ENCODE peak calls at places on chromosomes 5 and 9, in ten cellular contexts. A is ELR; N is activated CD8-positive, alpha-beta memory T cell treated with anti-CD3 and anti-CD28 coated beads for 24 hours; E is fibroblast of lung; J is CD4-positive, CD25-positive, alpha-beta regulatory T cell; L is HT-29; X is amniotic stem cell; C is A549; Z is CD8-positive, alpha-beta T cell; U is choroid plexus epithelial cell. K is an unnamed sample.

GRCh38 chr9:107530682-107531081 is 41.1 kb upstream of the KLF4 start:
- DNase-seq in Z (no peak), X (no peak), C (no peak), L (no peak), U (no peak), E (no peak), J (no peak), A (no peak), N (no peak), K (no peak)

GRCh38 chr9:18638448-18639249 is 164.7 kb downstream of the ADAMTSL1 start:
- DNase-seq in X (no peak), A (peak), C (no peak), Z (no peak), U (peak), L (no peak), J (no peak), E (peak), N (no peak), K (no peak)

GRCh38 chr5:108670591-108671335 is 76.9 kb upstream of the FER start:
- DNase-seq in L (no peak), E (no peak), A (no peak), Z (no peak), N (no peak), X (no peak), U (no peak), J (no peak), C (no peak), K (no peak)

GRCh38 chr9:87494970-87495471 is 2.6 kb upstream of the DAPK1 start:
- DNase-seq in N (no peak), Z (no peak), L (no peak), X (no peak), A (no peak), C (no peak), E (peak), J (no peak), U (no peak), K (no peak)

GRCh38 chr9:27412963-27413362 is 111.1 kb upstream of the IFNK start:
- DNase-seq in U (no peak), N (no peak), J (no peak), E (no peak), C (no peak), X (no peak), L (no peak), A (no peak), Z (no peak), K (no peak)

GRCh38 chr5:113140837-113141661 is 164.5 kb downstream of the DCP2 start:
- DNase-seq in Z (no peak), C (no peak), X (peak), J (no peak), E (peak), A (peak), L (no peak), U (peak), N (no peak), K (peak)

GRCh38 chr5:111242606-111243005 is 18.4 kb downstream of the CAMK4 start:
- DNase-seq in E (no peak), A (no peak), Z (no peak), X (no peak), J (no peak), C (no peak), L (no peak), U (no peak), N (no peak), K (no peak)

GRCh38 chr9:26375448-26375847 is 517.2 kb downstream of the CAAP1 start:
- DNase-seq in Z (no peak), C (no peak), J (no peak), E (no peak), A (peak), L (no peak), X (no peak), N (no peak), U (no peak), K (no peak)

GRCh38 chr5:33788922-33789321 is 102.9 kb downstream of the ADAMTS12 start:
- DNase-seq in X (peak), L (no peak), E (peak), U (peak), C (no peak), Z (no peak), N (no peak), A (peak), J (no peak), K (peak)

GRCh38 chr5:58972301-58972700 is 389.4 kb downstream of the RAB3C start:
- DNase-seq in A (peak), J (no peak), E (no peak), C (no peak), U (peak), X (no peak), Z (no peak), L (no peak), N (no peak), K (no peak)

GRCh38 chr5:82160948-82161347 is 117.2 kb downstream of the RPS23 start:
- DNase-seq in L (no peak), A (peak), J (no peak), Z (no peak), U (no peak), E (no peak), X (no peak), N (no peak), C (no peak), K (no peak)

GRCh38 chr5:67770431-67771025 is 445.0 kb upstream of the PIK3R1 start:
- DNase-seq in J (no peak), Z (no peak), X (no peak), L (peak), C (no peak), U (no peak), N (no peak), A (no peak), E (no peak), K (no peak)

K was measured in fibroblast of the conjunctiva.